ENCODE peak calls at places on chromosome 20, in six cellular contexts. D is NCI-H1417; W is SHP77; G is T-helper 2 cell; C is stimulated activated CD4-positive, alpha-beta T cell treated with anti-CD3 and anti-CD28 coated beads, Interleukin-15, amount 100 ng/mL, for 1 hour; M is AG10803. K is an unnamed sample.

GRCh38 chr20:37364927-37365272 is 19.0 kb downstream of the SRC start:
- DNase-seq in D (no peak), W (no peak), G (no peak), C (no peak), M (no peak), K (no peak)

GRCh38 chr20:1718604-1719384 is 61.2 kb upstream of the SIRPG start:
- DNase-seq in D (no peak), W (no peak), G (no peak), C (no peak), M (peak; percentile 96), K (no peak)

GRCh38 chr20:33259371-33259770 is 23.6 kb downstream of the BPIFA1 start:
- DNase-seq in D (no peak), W (no peak), G (no peak), C (no peak), M (no peak), K (no peak)

GRCh38 chr20:3172933-3173581 is at the start of gene LZTS3:
- DNase-seq in D (peak; percentile 57), W (peak; percentile 49), G (peak; percentile 73), C (peak; percentile 66), M (peak; percentile 42), K (peak; percentile 52)

GRCh38 chr20:31977080-31977479 is 9.1 kb downstream of the XKR7 start:
- DNase-seq in D (no peak), W (no peak), G (no peak), C (no peak), M (no peak), K (no peak)

GRCh38 chr20:53597085-53597482 is 3.4 kb upstream of the ZNF217 start:
- DNase-seq in D (no peak), W (no peak), G (no peak), C (no peak), M (no peak), K (peak; percentile 64)

GRCh38 chr20:10131612-10132345 is 86.9 kb upstream of the SNAP25 start:
- DNase-seq in D (peak; percentile 32), W (peak; percentile 93), G (no peak), C (no peak), M (peak; percentile 46), K (peak; percentile 62)

GRCh38 chr20:42961771-42962170 is 227.9 kb downstream of the PTPRT start:
- DNase-seq in D (no peak), W (no peak), G (no peak), C (no peak), M (no peak), K (no peak)

GRCh38 chr20:58890454-58891075 is 38.0 kb downstream of the GNAS start:
- DNase-seq in D (peak; percentile 68), W (no peak), G (peak; percentile 81), C (peak; percentile 51), M (peak; percentile 75), K (peak; percentile 83)

GRCh38 chr20:62741191-62741676 is 32.6 kb downstream of the NTSR1 start:
- DNase-seq in D (no peak), W (no peak), G (peak; percentile 53), C (no peak), M (no peak), K (no peak)

GRCh38 chr20:46987001-46987400 is 92.4 kb downstream of the EYA2 start:
- DNase-seq in D (no peak), W (no peak), G (no peak), C (no peak), M (peak; percentile 19), K (no peak)

GRCh38 chr20:21517566-21518277 is 3.9 kb upstream of the NKX2-2 start:
- DNase-seq in D (no peak), W (no peak), G (no peak), C (no peak), M (no peak), K (no peak)

GRCh38 chr20:23634044-23634801 is 3.5 kb downstream of the CST3 start:
- DNase-seq in D (no peak), W (no peak), G (no peak), C (no peak), M (no peak), K (no peak)

GRCh38 chr20:36745234-36745926 is 510 bp downstream of the NDRG3 start:
- DNase-seq in D (peak; percentile 33), W (no peak), G (peak; percentile 42), C (no peak), M (no peak), K (no peak)

GRCh38 chr20:50284811-50285375 is 94.3 kb downstream of the CEBPB start:
- DNase-seq in D (no peak), W (no peak), G (peak; percentile 77), C (no peak), M (no peak), K (no peak)

GRCh38 chr20:49562341-49563014 is 5.5 kb downstream of the PTGIS start:
- DNase-seq in D (no peak), W (no peak), G (no peak), C (no peak), M (peak; percentile 86), K (peak; percentile 78)

GRCh38 chr20:61280217-61280980 is 28.3 kb downstream of the CDH4 start:
- DNase-seq in D (no peak), W (no peak), G (no peak), C (no peak), M (no peak), K (no peak)

GRCh38 chr20:50170549-50171220 is 17.2 kb upstream of the PEDS1 start:
- DNase-seq in D (no peak), W (peak; percentile 23), G (no peak), C (no peak), M (no peak), K (no peak)

GRCh38 chr20:4944518-4944917 is 56.8 kb downstream of the SLC23A2 start:
- DNase-seq in D (peak; percentile 70), W (no peak), G (no peak), C (no peak), M (peak; percentile 55), K (peak; percentile 33)

GRCh38 chr20:58408603-58409246 is 19.7 kb downstream of the VAPB start:
- DNase-seq in D (no peak), W (no peak), G (peak; percentile 76), C (no peak), M (no peak), K (peak; percentile 48)

GRCh38 chr20:8735014-8735413 is 333.9 kb upstream of the PLCB4 start:
- DNase-seq in D (no peak), W (no peak), G (no peak), C (no peak), M (no peak), K (no peak)